ENCODE peak calls at places on chromosomes 16 and 17, in ten cellular contexts. One of them, this sample, is unnamed.
A peak's percentile ranks its signal among the peaks of the same experiment; 100 is the strongest.

GRCh38 chr17:78127888-78128615 is 503 bp downstream of the TMC6 start:
- DNase-seq in cardiac muscle cell: peak; percentile 68
- DNase-seq in GM12878: no peak
- DNase-seq in PC-3: peak; percentile 57
- DNase-seq in amniotic stem cell: no peak
- DNase-seq in uterus: no peak
- DNase-seq in T-cell: no peak
- DNase-seq in iris pigment epithelial cell: no peak
- DNase-seq in sciatic nerve: peak; percentile 74
- DNase-seq in SHP77: no peak
- DNase-seq in this sample: peak; percentile 59

GRCh38 chr17:64411999-64412771 is 21.5 kb upstream of the PECAM1 start:
- DNase-seq in cardiac muscle cell: peak; percentile 11
- DNase-seq in GM12878: no peak
- DNase-seq in PC-3: no peak
- DNase-seq in amniotic stem cell: no peak
- DNase-seq in uterus: peak; percentile 53
- DNase-seq in T-cell: peak; percentile 28
- DNase-seq in iris pigment epithelial cell: peak; percentile 50
- DNase-seq in sciatic nerve: peak; percentile 75
- DNase-seq in SHP77: no peak
- DNase-seq in this sample: peak; percentile 36

GRCh38 chr17:18344021-18344420 is 19.3 kb downstream of the SHMT1 start:
- DNase-seq in cardiac muscle cell: no peak
- DNase-seq in GM12878: no peak
- DNase-seq in PC-3: no peak
- DNase-seq in amniotic stem cell: no peak
- DNase-seq in uterus: no peak
- DNase-seq in T-cell: no peak
- DNase-seq in iris pigment epithelial cell: no peak
- DNase-seq in sciatic nerve: no peak
- DNase-seq in SHP77: no peak
- DNase-seq in this sample: no peak

GRCh38 chr17:30299000-30299399 is 7.3 kb upstream of the BLMH start:
- DNase-seq in cardiac muscle cell: no peak
- DNase-seq in GM12878: no peak
- DNase-seq in PC-3: peak; percentile 39
- DNase-seq in amniotic stem cell: no peak
- DNase-seq in uterus: no peak
- DNase-seq in T-cell: no peak
- DNase-seq in iris pigment epithelial cell: peak; percentile 29
- DNase-seq in sciatic nerve: no peak
- DNase-seq in SHP77: no peak
- DNase-seq in this sample: peak; percentile 11

GRCh38 chr16:10827691-10828341 is 9.2 kb upstream of the TVP23A start:
- DNase-seq in cardiac muscle cell: no peak
- DNase-seq in GM12878: no peak
- DNase-seq in PC-3: peak; percentile 64
- DNase-seq in amniotic stem cell: peak; percentile 38
- DNase-seq in uterus: peak; percentile 86
- DNase-seq in T-cell: no peak
- DNase-seq in iris pigment epithelial cell: peak; percentile 52
- DNase-seq in sciatic nerve: peak; percentile 83
- DNase-seq in SHP77: no peak
- DNase-seq in this sample: peak; percentile 35

GRCh38 chr17:66676421-66676820 is 158.5 kb upstream of the CACNG5 start:
- DNase-seq in cardiac muscle cell: no peak
- DNase-seq in GM12878: no peak
- DNase-seq in PC-3: peak; percentile 96
- DNase-seq in amniotic stem cell: no peak
- DNase-seq in uterus: no peak
- DNase-seq in T-cell: no peak
- DNase-seq in iris pigment epithelial cell: no peak
- DNase-seq in sciatic nerve: no peak
- DNase-seq in SHP77: no peak
- DNase-seq in this sample: peak; percentile 98

GRCh38 chr17:58530655-58531054 is 16.2 kb upstream of the MTMR4 start:
- DNase-seq in cardiac muscle cell: no peak
- DNase-seq in GM12878: no peak
- DNase-seq in PC-3: no peak
- DNase-seq in amniotic stem cell: no peak
- DNase-seq in uterus: no peak
- DNase-seq in T-cell: no peak
- DNase-seq in iris pigment epithelial cell: no peak
- DNase-seq in sciatic nerve: no peak
- DNase-seq in SHP77: no peak
- DNase-seq in this sample: no peak

GRCh38 chr16:84247844-84248243 is 8.0 kb upstream of the KCNG4 start:
- DNase-seq in cardiac muscle cell: no peak
- DNase-seq in GM12878: no peak
- DNase-seq in PC-3: peak; percentile 79
- DNase-seq in amniotic stem cell: no peak
- DNase-seq in uterus: no peak
- DNase-seq in T-cell: no peak
- DNase-seq in iris pigment epithelial cell: no peak
- DNase-seq in sciatic nerve: no peak
- DNase-seq in SHP77: no peak
- DNase-seq in this sample: peak; percentile 84

GRCh38 chr16:9407206-9407758 is 315.8 kb downstream of the HAPSTR1 start:
- DNase-seq in cardiac muscle cell: no peak
- DNase-seq in GM12878: no peak
- DNase-seq in PC-3: no peak
- DNase-seq in amniotic stem cell: no peak
- DNase-seq in uterus: no peak
- DNase-seq in T-cell: no peak
- DNase-seq in iris pigment epithelial cell: no peak
- DNase-seq in sciatic nerve: no peak
- DNase-seq in SHP77: no peak
- DNase-seq in this sample: no peak

GRCh38 chr16:88473666-88474534 is 20.8 kb downstream of the ZFPM1 start:
- DNase-seq in cardiac muscle cell: no peak
- DNase-seq in GM12878: no peak
- DNase-seq in PC-3: no peak
- DNase-seq in amniotic stem cell: no peak
- DNase-seq in uterus: peak; percentile 57
- DNase-seq in T-cell: no peak
- DNase-seq in iris pigment epithelial cell: no peak
- DNase-seq in sciatic nerve: no peak
- DNase-seq in SHP77: no peak
- DNase-seq in this sample: no peak

GRCh38 chr16:89575247-89576172 is at the start of gene CPNE7:
- DNase-seq in cardiac muscle cell: peak; percentile 43
- DNase-seq in GM12878: no peak
- DNase-seq in PC-3: no peak
- DNase-seq in amniotic stem cell: no peak
- DNase-seq in uterus: no peak
- DNase-seq in T-cell: no peak
- DNase-seq in iris pigment epithelial cell: no peak
- DNase-seq in sciatic nerve: no peak
- DNase-seq in SHP77: no peak
- DNase-seq in this sample: no peak

GRCh38 chr17:34765291-34765690 is 185.9 kb downstream of the TMEM132E start:
- DNase-seq in cardiac muscle cell: no peak
- DNase-seq in GM12878: no peak
- DNase-seq in PC-3: no peak
- DNase-seq in amniotic stem cell: no peak
- DNase-seq in uterus: no peak
- DNase-seq in T-cell: no peak
- DNase-seq in iris pigment epithelial cell: no peak
- DNase-seq in sciatic nerve: no peak
- DNase-seq in SHP77: no peak
- DNase-seq in this sample: no peak

GRCh38 chr17:31541559-31541958 is 150.1 kb downstream of the RAB11FIP4 start:
- DNase-seq in cardiac muscle cell: peak; percentile 30
- DNase-seq in GM12878: no peak
- DNase-seq in PC-3: no peak
- DNase-seq in amniotic stem cell: no peak
- DNase-seq in uterus: no peak
- DNase-seq in T-cell: no peak
- DNase-seq in iris pigment epithelial cell: no peak
- DNase-seq in sciatic nerve: no peak
- DNase-seq in SHP77: peak; percentile 8
- DNase-seq in this sample: no peak

GRCh38 chr17:1055751-1056645 is 59.1 kb downstream of the TIMM22 start:
- DNase-seq in cardiac muscle cell: peak; percentile 81
- DNase-seq in GM12878: no peak
- DNase-seq in PC-3: peak; percentile 37
- DNase-seq in amniotic stem cell: no peak
- DNase-seq in uterus: peak; percentile 67
- DNase-seq in T-cell: peak; percentile 19
- DNase-seq in iris pigment epithelial cell: peak; percentile 59
- DNase-seq in sciatic nerve: peak; percentile 85
- DNase-seq in SHP77: peak; percentile 46
- DNase-seq in this sample: peak; percentile 54

GRCh38 chr17:50200447-50201225 is 795 bp downstream of the COL1A1 start:
- DNase-seq in cardiac muscle cell: peak; percentile 96
- DNase-seq in GM12878: no peak
- DNase-seq in PC-3: peak; percentile 93
- DNase-seq in amniotic stem cell: peak; percentile 89
- DNase-seq in uterus: peak; percentile 96
- DNase-seq in T-cell: peak; percentile 79
- DNase-seq in iris pigment epithelial cell: peak; percentile 87
- DNase-seq in sciatic nerve: peak; percentile 96
- DNase-seq in SHP77: peak; percentile 39
- DNase-seq in this sample: peak; percentile 87

GRCh38 chr16:16928532-16929101 is 542.1 kb downstream of the XYLT1 start:
- DNase-seq in cardiac muscle cell: no peak
- DNase-seq in GM12878: no peak
- DNase-seq in PC-3: no peak
- DNase-seq in amniotic stem cell: no peak
- DNase-seq in uterus: no peak
- DNase-seq in T-cell: no peak
- DNase-seq in iris pigment epithelial cell: no peak
- DNase-seq in sciatic nerve: no peak
- DNase-seq in SHP77: no peak
- DNase-seq in this sample: no peak

GRCh38 chr16:47142469-47143328 is 1.0 kb downstream of the NETO2 start:
- DNase-seq in cardiac muscle cell: peak; percentile 63
- DNase-seq in GM12878: no peak
- DNase-seq in PC-3: peak; percentile 18
- DNase-seq in amniotic stem cell: no peak
- DNase-seq in uterus: no peak
- DNase-seq in T-cell: no peak
- DNase-seq in iris pigment epithelial cell: peak; percentile 71
- DNase-seq in sciatic nerve: no peak
- DNase-seq in SHP77: peak; percentile 48
- DNase-seq in this sample: peak; percentile 46

GRCh38 chr16:69522732-69523404 is 42.9 kb upstream of the NFAT5 start:
- DNase-seq in cardiac muscle cell: no peak
- DNase-seq in GM12878: no peak
- DNase-seq in PC-3: no peak
- DNase-seq in amniotic stem cell: no peak
- DNase-seq in uterus: no peak
- DNase-seq in T-cell: no peak
- DNase-seq in iris pigment epithelial cell: no peak
- DNase-seq in sciatic nerve: no peak
- DNase-seq in SHP77: no peak
- DNase-seq in this sample: no peak